ENCODE peak calls at places on chromosome 17, in ten cellular contexts. Z, M, J, L, P, D, T, E, I and G are unnamed samples. For H3K36me3, the result is how much of the 10 kb centered on the place peaks cover.

GRCh38 chr17:41907633-41908539 is 10.9 kb downstream of the ACLY start:
- DNase-seq in Z (peak), M (no peak), J (no peak), L (no peak), P (no peak), D (peak), T (peak), E (no peak), I (peak), G (peak)

GRCh38 chr17:58007781-58008706 is 998 bp upstream of the SRSF1 start:
- DNase-seq in Z (no peak), M (no peak), J (no peak), L (no peak), P (no peak), D (no peak), T (no peak), E (no peak), I (no peak), G (no peak)

GRCh38 chr17:41975099-41976083 is 8.8 kb downstream of the CNP start:
- DNase-seq in Z (no peak), M (no peak), J (no peak), L (no peak), P (peak), D (peak), T (peak), E (no peak), I (no peak), G (no peak)

GRCh38 chr17:81844887-81845286 is 10.0 kb upstream of the PPP1R27 start:
- DNase-seq in Z (no peak), M (no peak), J (no peak), L (no peak), P (no peak), D (no peak), T (no peak), E (no peak), I (no peak), G (no peak)

GRCh38 chr17:77254961-77255741 is 114.4 kb downstream of the SEC14L1 start:
- DNase-seq in Z (peak), M (no peak), J (no peak), L (peak), P (no peak), D (peak), T (no peak), E (no peak), I (peak), G (no peak)

GRCh38 chr17:17971431-17972125 is 622 bp downstream of the TOM1L2 start:
- DNase-seq in Z (no peak), M (peak), J (peak), L (peak), P (peak), D (no peak), T (no peak), E (peak), I (peak), G (peak)

GRCh38 chr17:63039342-63039741 is 73.3 kb downstream of the TANC2 start:
- DNase-seq in Z (no peak), M (no peak), J (no peak), L (no peak), P (no peak), D (peak), T (no peak), E (no peak), I (no peak), G (peak)

GRCh38 chr17:42529054-42529453 is 7.0 kb upstream of the NAGLU start:
- DNase-seq in Z (no peak), M (no peak), J (no peak), L (no peak), P (no peak), D (no peak), T (no peak), E (no peak), I (no peak), G (peak)

GRCh38 chr17:6498798-6499540 is 54.7 kb downstream of the PIMREG start:
- DNase-seq in Z (no peak), M (no peak), J (no peak), L (no peak), P (peak), D (no peak), T (no peak), E (no peak), I (no peak), G (no peak)

GRCh38 chr17:58136669-58137279 is 11.4 kb upstream of the OR4D1 start:
- DNase-seq in Z (peak), M (no peak), J (peak), L (no peak), P (no peak), D (no peak), T (no peak), E (no peak), I (no peak), G (peak)

GRCh38 chr17:64097196-64097936 is 32.6 kb downstream of the ERN1 start:
- DNase-seq in Z (no peak), M (no peak), J (no peak), L (no peak), P (no peak), D (peak), T (no peak), E (no peak), I (no peak), G (no peak)

DNA sequence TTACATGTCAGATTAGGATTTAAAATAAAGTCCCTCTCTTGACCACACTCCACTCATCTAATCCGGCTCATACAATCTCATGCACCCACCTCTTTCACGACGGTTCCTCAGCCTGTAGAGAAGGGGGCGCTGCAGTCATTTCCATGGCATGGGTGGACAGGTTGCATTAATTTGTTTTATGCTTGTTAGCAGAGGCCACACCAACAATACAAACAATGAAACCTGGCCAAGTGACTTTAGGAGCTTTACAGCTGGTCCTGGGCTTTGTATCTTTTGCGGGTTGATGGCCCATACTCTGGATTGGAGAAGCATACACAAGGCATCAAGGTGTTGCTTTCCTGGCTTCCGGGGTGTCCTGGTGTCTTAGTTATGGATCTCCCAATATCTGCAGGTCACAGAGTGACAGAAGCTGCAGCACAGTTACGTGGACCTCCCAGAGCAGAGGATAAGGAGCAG is 9.7 kb upstream of the SNF8 start:
- DNase-seq in Z (peak), M (no peak), J (peak), L (no peak), P (no peak), D (peak), T (peak), E (no peak), I (no peak), G (peak)
- H3K4me3 ChIP-seq in Z (no peak), M (no peak), J (no peak), L (no peak), P (no peak), D (no peak), T (peak), E (no peak), I (no peak), G (no peak)

DNA sequence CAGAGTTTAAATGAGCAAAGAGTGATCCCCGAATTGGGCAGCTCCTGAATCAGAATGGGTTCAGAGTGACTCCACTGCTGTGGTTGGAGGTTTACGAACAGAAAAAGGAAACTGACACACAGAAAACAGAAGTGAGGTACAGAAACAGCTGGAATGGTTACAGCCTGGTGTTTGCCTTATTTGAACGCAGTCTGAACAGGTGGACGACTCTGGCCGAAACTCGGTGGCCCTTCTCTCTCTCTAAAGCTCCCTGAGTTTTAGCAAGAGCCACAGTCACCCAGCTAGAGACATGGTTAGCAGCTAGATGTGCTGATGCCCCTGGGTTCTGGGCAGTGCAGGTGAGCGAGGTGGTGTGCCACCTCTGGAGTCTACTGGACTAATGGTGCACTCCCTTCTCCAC is 54.2 kb upstream of the ATP2A3 start:
- DNase-seq in Z (no peak), M (no peak), J (no peak), L (no peak), P (no peak), D (no peak), T (no peak), E (no peak), I (no peak), G (no peak)
- H3K36me3 ChIP-seq in Z (under half), M (half or more), J (under half), L (half or more), P (under half), D (half or more), T (half or more), E (half or more), I (under half), G (half or more)

GRCh38 chr17:80791758-80792284 is 199.8 kb upstream of the CHMP6 start:
- DNase-seq in Z (peak), M (peak), J (no peak), L (peak), P (peak), D (peak), T (no peak), E (no peak), I (peak), G (peak)
- H3K27ac ChIP-seq in Z (peak), M (peak), J (no peak), L (peak), P (peak), D (peak), T (no peak), E (peak), I (no peak), G (no peak)

GRCh38 chr17:45338996-45339535 is 22.2 kb upstream of the MAP3K14 start:
- DNase-seq in Z (no peak), M (no peak), J (no peak), L (no peak), P (peak), D (no peak), T (no peak), E (no peak), I (no peak), G (no peak)

GRCh38 chr17:45342306-45342705 is 25.5 kb upstream of the MAP3K14 start:
- DNase-seq in Z (no peak), M (no peak), J (no peak), L (no peak), P (peak), D (no peak), T (no peak), E (no peak), I (no peak), G (no peak)

GRCh38 chr17:45342871-45343526 is 26.2 kb upstream of the MAP3K14 start:
- DNase-seq in Z (no peak), M (no peak), J (no peak), L (no peak), P (peak), D (no peak), T (no peak), E (no peak), I (no peak), G (no peak)

GRCh38 chr17:45339646-45340605 is 23.1 kb upstream of the MAP3K14 start:
- DNase-seq in Z (no peak), M (no peak), J (no peak), L (no peak), P (peak), D (no peak), T (no peak), E (no peak), I (no peak), G (no peak)

GRCh38 chr17:45341389-45342158 is 24.8 kb upstream of the MAP3K14 start:
- DNase-seq in Z (peak), M (no peak), J (peak), L (no peak), P (peak), D (peak), T (peak), E (peak), I (peak), G (no peak)
- H3K4me3 ChIP-seq in Z (no peak), M (no peak), J (no peak), L (no peak), P (no peak), D (no peak), T (no peak), E (no peak), I (no peak), G (no peak)

GRCh38 chr17:28925912-28926365 is 23.1 kb upstream of the DHRS13 start:
- DNase-seq in Z (no peak), M (peak), J (no peak), L (no peak), P (no peak), D (peak), T (no peak), E (no peak), I (no peak), G (peak)
- H3K36me3 ChIP-seq in Z (under half), M (under half), J (under half), L (half or more), P (under half), D (under half), T (half or more), E (half or more), I (under half), G (under half)

DNA sequence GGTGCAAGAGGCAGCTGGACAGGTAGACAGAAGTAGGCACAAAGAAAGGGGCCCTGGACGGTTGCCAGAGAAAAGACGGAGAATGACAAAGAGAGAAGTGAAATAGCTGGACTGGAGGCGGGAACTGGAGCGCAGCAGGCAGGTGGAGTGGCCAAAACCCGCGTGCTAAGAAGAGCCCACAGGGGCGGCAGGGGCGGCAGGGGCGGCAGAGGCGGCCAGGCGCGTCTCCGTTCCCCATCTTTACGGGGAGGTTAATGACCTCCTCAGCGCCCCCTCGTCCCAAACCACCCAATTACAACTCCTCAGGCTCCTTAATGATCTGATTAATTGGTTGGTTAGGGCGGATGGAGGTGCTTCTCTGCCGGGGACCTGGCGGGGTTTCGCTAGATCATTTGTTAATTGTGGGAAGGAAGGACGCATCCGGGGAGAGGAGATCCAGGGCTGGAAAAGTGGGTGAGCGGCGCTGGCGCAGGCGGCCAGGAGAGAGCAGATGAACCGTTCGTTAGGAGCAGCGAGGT is 15.4 kb upstream of the HOXB9 start:
- DNase-seq in Z (no peak), M (no peak), J (no peak), L (no peak), P (no peak), D (no peak), T (no peak), E (no peak), I (no peak), G (no peak)
- H3K27ac ChIP-seq in Z (no peak), M (no peak), J (no peak), L (no peak), P (no peak), D (no peak), T (no peak), E (no peak), I (no peak), G (no peak)

GRCh38 chr17:9284884-9285283 is 263.6 kb downstream of the NTN1 start:
- DNase-seq in Z (no peak), M (no peak), J (no peak), L (no peak), P (no peak), D (no peak), T (no peak), E (peak), I (no peak), G (no peak)
- H3K4me3 ChIP-seq in Z (no peak), M (no peak), J (no peak), L (no peak), P (no peak), D (no peak), T (no peak), E (no peak), I (no peak), G (no peak)

DNA sequence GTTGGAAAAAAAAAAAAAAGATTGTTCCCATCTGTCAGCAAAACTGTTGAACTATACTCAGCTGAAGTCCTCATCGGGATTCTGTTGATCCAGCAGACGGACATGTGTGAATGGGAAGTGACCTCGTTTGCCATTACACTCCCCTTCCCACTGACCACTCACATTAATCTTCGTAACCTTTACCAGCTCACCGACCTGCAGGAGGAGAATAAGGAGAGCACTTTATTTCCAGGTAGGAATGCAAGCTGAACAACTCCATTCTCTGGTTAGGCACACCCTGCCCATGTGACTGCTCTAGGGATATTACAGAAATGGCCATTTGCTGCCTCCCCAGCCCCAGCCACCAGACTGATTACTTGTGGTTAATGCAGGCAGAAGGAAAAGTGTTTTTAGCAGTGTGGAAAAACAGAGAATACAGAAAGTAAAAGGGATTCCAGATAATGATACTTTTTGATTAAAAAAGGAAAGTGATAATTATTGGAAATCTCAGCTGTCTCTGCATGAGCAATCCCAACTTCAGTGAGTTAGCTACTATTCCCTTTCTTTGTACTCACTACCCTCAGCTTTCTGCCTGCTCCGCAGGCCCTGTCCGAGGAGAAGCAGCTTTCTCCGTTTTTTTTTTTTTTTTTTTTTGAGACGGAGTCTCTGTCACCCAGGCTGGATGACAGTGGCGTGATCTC is 23.6 kb upstream of the YWHAE start:
- DNase-seq in Z (no peak), M (no peak), J (no peak), L (no peak), P (no peak), D (no peak), T (peak), E (no peak), I (no peak), G (no peak)
- H3K36me3 ChIP-seq in Z (under half), M (under half), J (under half), L (half or more), P (under half), D (under half), T (under half), E (half or more), I (under half), G (under half)